ENCODE peak calls at places on chromosomes 4 and X, in four cellular contexts. One of them, this sample, is unnamed.

GRCh38 chr4:148330161-148330560 is 112.1 kb downstream of the NR3C2 start:
- DNase-seq in left ventricle myocardium inferior: no peak
- DNase-seq in A549: no peak
- DNase-seq in coronary artery: no peak
- DNase-seq in this sample: no peak

GRCh38 chrX:103918584-103919335 is 43.7 kb upstream of the TMSB15B start:
- DNase-seq in left ventricle myocardium inferior: peak
- DNase-seq in A549: peak
- DNase-seq in coronary artery: peak
- DNase-seq in this sample: peak

GRCh38 chr4:102524691-102525090 is 23.5 kb downstream of the NFKB1 start:
- DNase-seq in left ventricle myocardium inferior: no peak
- DNase-seq in A549: no peak
- DNase-seq in coronary artery: no peak
- DNase-seq in this sample: no peak

GRCh38 chr4:107213880-107214279 is 177.8 kb upstream of the DKK2 start:
- DNase-seq in left ventricle myocardium inferior: no peak
- DNase-seq in A549: no peak
- DNase-seq in coronary artery: no peak
- DNase-seq in this sample: no peak

GRCh38 chrX:40773809-40774208 is 38.5 kb upstream of the MED14 start:
- DNase-seq in left ventricle myocardium inferior: no peak
- DNase-seq in A549: peak
- DNase-seq in coronary artery: no peak
- DNase-seq in this sample: peak

GRCh38 chr4:85113706-85114105 is 147.2 kb upstream of the WDFY3 start:
- DNase-seq in left ventricle myocardium inferior: no peak
- DNase-seq in A549: no peak
- DNase-seq in coronary artery: no peak
- DNase-seq in this sample: no peak

GRCh38 chrX:22110729-22111494 is 78.8 kb downstream of the PHEX start:
- DNase-seq in left ventricle myocardium inferior: no peak
- DNase-seq in A549: no peak
- DNase-seq in coronary artery: no peak
- DNase-seq in this sample: no peak

GRCh38 chr4:37549003-37549402 is 137.2 kb downstream of the RELL1 start:
- DNase-seq in left ventricle myocardium inferior: no peak
- DNase-seq in A549: no peak
- DNase-seq in coronary artery: no peak
- DNase-seq in this sample: peak

GRCh38 chr4:145909331-145909730 is 29.3 kb downstream of the ZNF827 start:
- DNase-seq in left ventricle myocardium inferior: peak
- DNase-seq in A549: peak
- DNase-seq in coronary artery: no peak
- DNase-seq in this sample: peak

GRCh38 chrX:16160729-16161128 is 6.6 kb upstream of the MAGEB17 start:
- DNase-seq in left ventricle myocardium inferior: no peak
- DNase-seq in A549: peak
- DNase-seq in coronary artery: no peak
- DNase-seq in this sample: peak

GRCh38 chr4:8770518-8771257 is 101.0 kb downstream of the HMX1 start:
- DNase-seq in left ventricle myocardium inferior: peak
- DNase-seq in A549: no peak
- DNase-seq in coronary artery: no peak
- DNase-seq in this sample: no peak

GRCh38 chr4:154222875-154223274 is 268.7 kb downstream of the DCHS2 start:
- DNase-seq in left ventricle myocardium inferior: no peak
- DNase-seq in A549: no peak
- DNase-seq in coronary artery: no peak
- DNase-seq in this sample: no peak

GRCh38 chr4:45325112-45325462 is 598.7 kb upstream of the GNPDA2 start:
- DNase-seq in left ventricle myocardium inferior: no peak
- DNase-seq in A549: no peak
- DNase-seq in coronary artery: no peak
- DNase-seq in this sample: no peak

GRCh38 chr4:680091-680490 is 5.7 kb downstream of the MYL5 start:
- DNase-seq in left ventricle myocardium inferior: no peak
- DNase-seq in A549: no peak
- DNase-seq in coronary artery: no peak
- DNase-seq in this sample: no peak
- H3K4me3 ChIP-seq in left ventricle myocardium inferior: no peak
- H3K4me3 ChIP-seq in A549: no peak
- H3K4me3 ChIP-seq in coronary artery: no peak
- H3K4me3 ChIP-seq in this sample: no peak

DNA sequence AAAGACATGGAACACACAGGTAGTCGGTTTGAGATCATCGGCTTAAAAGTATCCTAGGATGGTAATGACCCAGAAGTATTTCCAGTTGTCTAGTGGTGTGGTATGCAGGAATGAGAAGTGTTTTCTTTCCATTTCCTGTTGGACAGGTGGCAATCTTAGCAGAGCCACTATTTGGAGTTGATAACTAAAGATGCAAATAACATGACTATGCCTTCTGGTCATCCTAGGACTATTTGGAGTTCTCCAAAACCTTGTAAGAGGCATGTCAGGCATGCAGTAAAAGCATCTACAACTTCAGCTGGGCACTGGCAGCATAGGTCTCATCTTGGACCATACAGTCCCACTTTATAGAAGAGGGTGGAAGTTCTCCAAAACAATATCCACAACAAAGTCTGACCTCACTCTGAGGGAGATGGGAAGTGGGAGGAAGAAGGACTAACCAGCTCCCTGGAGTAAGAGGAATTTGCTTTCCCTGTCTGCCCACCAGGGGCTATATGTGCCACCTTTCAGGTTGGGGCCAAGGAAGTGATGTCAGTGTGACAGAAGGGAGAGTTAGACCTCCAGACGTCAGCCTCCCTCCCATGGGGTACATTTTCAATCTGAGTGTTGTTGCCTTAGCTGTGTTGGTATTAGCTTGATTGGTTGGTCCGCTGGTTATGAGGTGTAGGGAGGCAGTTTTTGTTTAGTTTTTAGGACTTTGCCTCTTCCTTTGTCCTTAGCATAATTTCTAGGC is 101.2 kb upstream of the MYOZ2 start:
- DNase-seq in left ventricle myocardium inferior: no peak
- DNase-seq in A549: no peak
- DNase-seq in coronary artery: no peak
- DNase-seq in this sample: no peak
- TF ChIP-seq CTCF in left ventricle myocardium inferior: no peak
- TF ChIP-seq CTCF in A549: no peak
- TF ChIP-seq CTCF in coronary artery: no peak
- TF ChIP-seq CTCF in this sample: no peak

GRCh38 chrX:133983974-133984578 is 1.3 kb downstream of the GPC3 start:
- DNase-seq in left ventricle myocardium inferior: no peak
- DNase-seq in A549: no peak
- DNase-seq in coronary artery: no peak
- DNase-seq in this sample: no peak
- H3K4me3 ChIP-seq in left ventricle myocardium inferior: peak
- H3K4me3 ChIP-seq in A549: no peak
- H3K4me3 ChIP-seq in coronary artery: peak
- H3K4me3 ChIP-seq in this sample: no peak

DNA sequence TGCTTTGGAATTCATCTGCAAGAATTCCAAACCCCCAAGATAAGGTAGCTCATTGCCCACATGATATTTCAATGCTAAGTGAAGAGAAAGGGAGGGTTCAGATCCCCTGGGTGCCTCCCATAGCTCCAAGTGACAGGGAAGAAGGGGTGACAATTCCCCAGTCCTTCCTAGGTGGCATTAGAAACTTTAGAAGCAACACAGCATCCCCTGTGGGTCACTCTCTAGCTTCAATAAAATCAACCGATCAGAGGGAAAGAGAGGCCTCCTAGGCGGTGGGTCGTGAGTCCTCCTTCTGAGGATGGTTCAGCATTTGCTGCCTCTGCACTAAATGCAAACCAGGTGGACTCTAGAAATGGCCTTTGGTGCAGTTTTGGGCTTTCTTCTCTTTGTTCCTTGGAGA is 84.5 kb downstream of the MGST2 start:
- DNase-seq in left ventricle myocardium inferior: no peak
- DNase-seq in A549: no peak
- DNase-seq in coronary artery: no peak
- DNase-seq in this sample: no peak
- TF ChIP-seq CTCF in left ventricle myocardium inferior: no peak
- TF ChIP-seq CTCF in A549: no peak
- TF ChIP-seq CTCF in coronary artery: no peak
- TF ChIP-seq CTCF in this sample: no peak

DNA sequence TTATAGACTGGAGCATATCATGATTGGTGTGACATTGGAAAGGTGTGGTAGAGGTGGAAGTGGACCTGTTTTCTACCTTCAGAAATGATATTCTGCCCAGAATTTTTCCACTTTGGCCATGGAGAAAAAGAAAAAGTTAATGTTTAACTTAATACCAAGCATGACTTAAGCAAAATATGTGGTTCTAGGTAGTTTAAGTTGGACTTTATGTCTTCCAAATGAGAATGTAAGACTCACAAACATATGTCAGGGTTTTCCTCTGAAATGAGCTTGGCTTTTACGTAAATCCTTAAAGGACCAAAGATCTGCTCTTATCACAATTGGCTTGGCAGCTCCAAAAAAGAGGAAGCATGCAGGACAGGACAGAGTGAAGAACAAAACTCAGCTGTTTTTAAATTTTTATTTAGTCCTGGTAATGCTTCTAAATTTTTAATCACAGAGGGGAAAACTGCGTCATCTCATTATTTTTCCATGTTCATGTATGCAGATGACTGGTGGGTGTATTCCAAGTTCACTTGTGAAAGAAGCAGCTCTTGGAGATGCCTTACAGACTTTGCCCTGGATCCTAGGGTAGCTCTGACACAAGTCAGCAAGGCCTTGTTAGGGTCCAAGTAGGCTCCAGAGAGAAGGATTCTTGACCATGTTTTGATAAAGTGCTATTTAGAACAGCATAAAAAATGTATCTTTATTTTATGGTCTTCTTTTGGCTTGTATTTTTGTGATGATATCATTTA is 98.2 kb downstream of the ANK2 start:
- DNase-seq in left ventricle myocardium inferior: no peak
- DNase-seq in A549: no peak
- DNase-seq in coronary artery: no peak
- DNase-seq in this sample: no peak
- H3K4me3 ChIP-seq in left ventricle myocardium inferior: peak
- H3K4me3 ChIP-seq in A549: no peak
- H3K4me3 ChIP-seq in coronary artery: peak
- H3K4me3 ChIP-seq in this sample: no peak